ENCODE peak calls at places on chromosomes 13 and 19, in seven cellular contexts. I, G, B, W, C, Z and Y are unnamed samples.

GRCh38 chr13:48741377-48741776 is 87.6 kb downstream of the CYSLTR2 start:
- DNase-seq in C (no peak), W (no peak), B (no peak), I (peak), Z (no peak), G (no peak), Y (peak)

GRCh38 chr19:16608290-16608704 is 19.7 kb downstream of the MED26 start:
- DNase-seq in B (no peak), G (no peak), C (no peak), I (peak), W (no peak), Z (no peak), Y (peak)

GRCh38 chr13:37453246-37453645 is 145.3 kb downstream of the POSTN start:
- DNase-seq in Z (no peak), G (no peak), C (no peak), W (no peak), B (no peak), I (no peak), Y (peak)

GRCh38 chr13:46339035-46339666 is 47.9 kb downstream of the RUBCNL start:
- DNase-seq in B (no peak), G (no peak), I (peak), W (no peak), Z (peak), C (no peak), Y (no peak)

GRCh38 chr13:106919638-106920037 is 351.7 kb upstream of the ARGLU1 start:
- DNase-seq in Z (no peak), W (no peak), G (no peak), I (no peak), B (no peak), C (no peak), Y (no peak)

GRCh38 chr19:9306443-9306842 is 3.2 kb downstream of the ZNF699 start:
- DNase-seq in C (no peak), G (no peak), Z (no peak), I (peak), W (no peak), B (no peak), Y (peak)

GRCh38 chr13:77515785-77516184 is 19.7 kb upstream of the SCEL start:
- DNase-seq in Z (no peak), B (no peak), C (no peak), G (no peak), I (no peak), W (no peak), Y (no peak)

GRCh38 chr13:30216111-30216510 is 91.2 kb downstream of the KATNAL1 start:
- DNase-seq in C (no peak), G (no peak), I (no peak), Z (no peak), W (peak), B (no peak), Y (no peak)

GRCh38 chr19:33799507-33799906 is 2.8 kb downstream of the KCTD15 start:
- DNase-seq in B (peak), W (peak), Z (no peak), G (no peak), C (no peak), I (no peak), Y (no peak)

GRCh38 chr13:24083722-24084421 is 76.6 kb upstream of the SPATA13 start:
- DNase-seq in W (no peak), G (peak), C (no peak), I (no peak), Z (peak), B (no peak), Y (no peak)

DNA sequence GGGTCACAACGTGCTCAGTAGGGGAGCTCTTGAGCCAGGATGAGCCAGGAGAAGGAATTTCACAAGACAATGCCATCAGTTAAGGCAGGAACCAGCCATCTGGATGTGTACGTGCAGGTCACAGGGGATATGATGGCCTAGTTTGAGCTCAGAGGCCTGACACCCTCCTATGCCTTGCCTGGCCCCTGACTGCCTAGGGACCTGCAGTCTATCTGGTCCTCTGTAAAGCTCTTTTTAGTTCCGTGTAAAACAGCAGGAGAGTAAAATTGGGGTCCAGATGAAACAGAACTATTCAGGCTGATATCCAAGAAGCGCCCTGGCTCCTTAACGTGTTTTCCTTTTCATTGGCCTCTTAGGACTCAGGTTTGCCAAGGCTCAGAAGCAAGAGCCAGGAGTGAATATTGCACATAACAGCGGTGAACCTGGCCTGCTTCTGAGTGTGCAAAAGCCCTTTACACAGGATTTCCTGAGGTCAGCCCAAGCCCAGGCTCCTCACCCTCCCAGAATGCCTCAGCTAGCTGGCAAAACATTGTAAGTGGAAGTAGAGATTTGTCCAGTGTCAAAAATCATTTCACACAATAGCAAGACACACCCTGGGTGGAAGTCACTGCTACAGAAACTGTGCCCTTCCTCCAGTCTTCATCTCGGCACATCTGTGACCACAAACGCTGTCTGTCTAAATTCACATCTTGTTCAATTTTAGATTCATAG is 777.2 kb downstream of the UQCRFS1 start:
- DNase-seq in C (no peak), I (no peak), B (no peak), Z (no peak), W (no peak), G (no peak), Y (no peak)
- H4K8ac ChIP-seq in C (no peak), I (no peak), B (no peak), Z (no peak), W (no peak), G (no peak), Y (no peak)

GRCh38 chr13:80362488-80362887 is 21.6 kb upstream of the SPRY2 start:
- DNase-seq in I (no peak), G (no peak), Z (no peak), W (no peak), C (no peak), B (no peak), Y (no peak)
- H3K18ac ChIP-seq in I (no peak), G (no peak), Z (no peak), W (peak), C (no peak), B (no peak), Y (no peak)

DNA sequence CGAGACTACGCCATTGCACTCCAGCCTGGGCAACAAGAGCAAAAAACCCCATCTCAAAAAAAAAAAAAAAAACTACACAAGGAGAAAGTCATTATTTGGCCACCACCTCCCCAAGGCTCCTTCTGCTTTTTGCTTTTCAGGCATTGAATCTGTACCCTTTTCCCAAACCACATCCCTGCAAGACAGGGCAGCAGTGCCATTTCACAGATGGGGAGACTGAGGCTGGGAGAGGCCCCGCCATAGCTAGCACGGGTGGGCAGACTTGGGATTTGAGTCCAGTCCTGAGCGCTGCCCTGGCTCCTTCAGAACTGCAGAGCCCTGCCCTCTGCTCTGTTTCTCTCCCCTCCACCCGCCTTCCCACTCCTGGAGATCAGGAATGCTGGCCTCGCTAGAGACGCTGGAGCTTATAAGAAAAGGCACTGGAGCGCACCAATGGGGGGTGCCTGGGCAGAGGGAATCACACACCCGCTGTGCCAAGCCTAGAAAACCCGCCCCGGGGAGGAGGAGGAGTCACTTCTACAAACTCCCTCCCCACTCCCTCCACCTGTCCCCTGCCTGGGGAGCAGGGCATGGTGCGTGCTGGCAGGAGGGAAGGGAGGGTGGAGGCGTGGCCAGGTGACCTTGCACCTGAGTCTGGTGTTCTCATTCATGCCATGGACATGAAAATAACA is 17.6 kb downstream of the TJP3 start:
- DNase-seq in Z (no peak), G (no peak), C (peak), I (no peak), W (peak), B (peak), Y (peak)
- H3K4me2 ChIP-seq in Z (no peak), G (peak), C (peak), I (no peak), W (no peak), B (peak), Y (no peak)

DNA sequence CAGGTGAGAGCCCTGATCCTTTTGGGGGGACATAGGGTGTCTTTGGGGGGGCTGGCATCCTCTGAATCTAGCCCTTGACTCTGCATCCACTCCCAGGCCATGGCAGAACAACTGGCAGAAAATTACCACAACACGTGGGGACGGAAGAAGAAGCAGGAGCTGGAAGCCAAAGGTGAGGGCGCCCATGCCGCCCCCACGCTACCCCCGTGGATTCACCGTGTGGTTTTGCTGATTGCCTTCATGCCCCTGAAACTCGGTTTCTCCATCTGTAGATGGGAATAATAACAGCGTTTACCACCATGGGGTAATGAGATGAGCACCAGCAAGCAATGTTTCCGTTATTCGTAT is 72.9 kb downstream of the RYR1 start:
- DNase-seq in Z (no peak), I (no peak), W (no peak), B (no peak), C (no peak), G (no peak), Y (no peak)
- H4K8ac ChIP-seq in Z (no peak), I (no peak), W (no peak), B (no peak), C (no peak), G (no peak), Y (no peak)

DNA sequence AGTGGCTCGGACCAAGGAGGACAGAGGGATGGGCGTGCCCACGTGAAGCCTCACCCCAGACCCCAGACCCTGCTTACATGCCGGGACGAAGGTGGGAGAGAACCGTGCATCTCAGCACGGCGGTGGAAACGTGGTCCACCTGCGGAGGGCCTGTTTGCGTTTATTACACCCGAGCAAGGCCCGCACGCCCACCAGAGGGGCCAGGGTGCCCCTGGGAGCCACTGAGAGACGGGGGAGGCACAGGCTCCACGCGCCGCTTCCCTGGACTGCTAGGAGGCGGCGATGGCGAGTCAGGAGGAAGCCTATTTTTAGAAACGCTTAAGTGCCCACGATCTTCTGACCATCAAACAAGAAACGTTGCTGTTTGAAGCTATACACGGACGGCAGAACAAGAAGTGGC is 80.7 kb downstream of the ATP11A start:
- DNase-seq in B (peak), W (no peak), G (no peak), Z (no peak), C (no peak), I (no peak), Y (no peak)
- H3K18ac ChIP-seq in B (no peak), W (no peak), G (peak), Z (no peak), C (no peak), I (no peak), Y (no peak)

GRCh38 chr19:41422955-41423354 is 4.2 kb downstream of the B3GNT8 start:
- DNase-seq in Z (no peak), B (no peak), C (no peak), G (no peak), W (no peak), I (no peak), Y (no peak)

GRCh38 chr19:41420101-41420880 is 6.9 kb downstream of the B3GNT8 start:
- DNase-seq in B (no peak), Z (no peak), W (no peak), C (no peak), G (no peak), I (no peak), Y (no peak)

GRCh38 chr19:41421973-41422372 is 5.2 kb downstream of the B3GNT8 start:
- DNase-seq in B (no peak), G (no peak), C (no peak), W (no peak), I (no peak), Z (no peak), Y (no peak)

GRCh38 chr19:41422456-41422855 is 4.7 kb downstream of the B3GNT8 start:
- DNase-seq in G (no peak), I (no peak), Z (no peak), B (no peak), C (no peak), W (no peak), Y (no peak)

DNA sequence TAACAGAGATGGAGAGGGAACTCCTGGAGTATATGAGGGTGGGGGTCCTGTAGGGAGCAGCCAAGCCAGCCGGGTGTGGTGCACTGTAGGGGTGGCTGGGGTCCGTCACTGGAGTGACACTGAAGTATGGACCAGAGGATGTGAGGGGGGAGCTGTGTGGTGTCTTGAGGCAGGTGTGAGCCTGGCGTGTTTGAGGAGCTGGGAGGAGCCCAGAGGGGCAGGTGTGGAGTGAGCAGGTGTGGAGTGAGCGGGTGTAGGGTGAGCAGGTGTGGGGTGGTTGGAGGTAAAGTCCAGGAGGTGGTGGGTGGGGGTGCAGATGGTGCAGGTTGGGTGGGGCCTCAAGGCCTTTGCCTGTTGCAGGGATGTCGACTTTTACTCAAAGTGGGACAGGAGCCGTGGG is 5.9 kb downstream of the B3GNT8 start:
- DNase-seq in B (no peak), Z (no peak), I (no peak), W (no peak), C (no peak), G (no peak), Y (no peak)
- H3K4me2 ChIP-seq in B (no peak), Z (no peak), I (no peak), W (no peak), C (no peak), G (no peak), Y (no peak)